ENCODE peak calls at places on chromosome 22, in four cellular contexts. B, V, R and X are unnamed samples.

GRCh38 chr22:23784215-23784732 is 2.5 kb upstream of the SMARCB1 start:
- DNase-seq in B (no peak), V (peak), R (no peak), X (no peak)

GRCh38 chr22:43378011-43378704 is 33.7 kb upstream of the MPPED1 start:
- DNase-seq in B (no peak), V (peak), R (peak), X (no peak)

GRCh38 chr22:30423296-30423958 is 2.1 kb upstream of the MTFP1 start:
- DNase-seq in B (no peak), V (no peak), R (no peak), X (peak)

GRCh38 chr22:20080445-20080775 is 369 bp downstream of the DGCR8 start:
- DNase-seq in B (peak), V (peak), R (no peak), X (peak)

GRCh38 chr22:27986937-27987336 is 67.9 kb upstream of the PITPNB start:
- DNase-seq in B (no peak), V (no peak), R (no peak), X (no peak)

GRCh38 chr22:42685941-42686666 is 34.6 kb downstream of the A4GALT start:
- DNase-seq in B (no peak), V (no peak), R (no peak), X (no peak)

GRCh38 chr22:22158207-22158816 is 86.3 kb upstream of the VPREB1 start:
- DNase-seq in B (peak), V (no peak), R (no peak), X (no peak)

GRCh38 chr22:17938484-17938924 is 85.9 kb downstream of the MICAL3 start:
- DNase-seq in B (no peak), V (peak), R (no peak), X (no peak)

GRCh38 chr22:22587577-22588188 is 28.6 kb upstream of the PRAME start:
- DNase-seq in B (no peak), V (no peak), R (no peak), X (no peak)

GRCh38 chr22:41564563-41564962 is 3.8 kb downstream of the CSDC2 start:
- DNase-seq in B (no peak), V (no peak), R (no peak), X (no peak)

GRCh38 chr22:39683639-39684038 is 113.1 kb downstream of the CACNA1I start:
- DNase-seq in B (no peak), V (no peak), R (no peak), X (no peak)

GRCh38 chr22:39686178-39686620 is 115.6 kb downstream of the CACNA1I start:
- DNase-seq in B (no peak), V (no peak), R (no peak), X (no peak)

GRCh38 chr22:39685336-39686177 is 115.0 kb downstream of the CACNA1I start:
- DNase-seq in B (no peak), V (no peak), R (no peak), X (no peak)

GRCh38 chr22:39682994-39683393 is 112.4 kb downstream of the CACNA1I start:
- DNase-seq in B (no peak), V (no peak), R (no peak), X (no peak)

DNA sequence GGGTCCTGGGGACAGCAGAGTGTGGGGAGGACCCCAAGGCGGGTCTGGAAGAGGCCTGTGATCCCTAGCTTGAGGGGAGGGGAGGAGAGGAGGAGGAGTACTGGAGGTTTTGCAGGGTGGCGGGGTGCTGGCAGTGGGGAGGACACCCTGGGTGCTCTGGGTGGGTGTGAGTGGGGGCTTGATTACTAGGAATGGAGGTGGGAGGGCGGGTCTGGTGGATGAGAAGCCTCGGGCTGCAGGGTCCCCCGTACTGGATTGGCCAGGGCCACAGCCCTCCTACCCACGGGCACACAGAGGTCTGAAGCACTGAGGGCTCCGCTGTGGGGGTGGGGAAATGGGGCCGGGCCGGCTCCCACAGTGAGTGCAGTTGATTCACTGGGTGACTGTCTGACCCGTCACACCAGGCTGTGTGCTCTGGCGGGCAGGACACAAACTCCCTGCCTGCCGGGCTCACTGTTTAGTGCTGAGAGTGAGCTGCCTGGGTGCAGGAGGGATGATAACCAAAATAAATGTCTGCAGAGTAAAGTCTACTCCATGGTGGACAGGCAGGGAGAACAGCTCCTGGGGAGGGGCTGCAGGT is 114.2 kb downstream of the CACNA1I start:
- DNase-seq in B (no peak), V (no peak), R (no peak), X (no peak)
- TF ChIP-seq MAX in B (no peak), V (no peak), R (no peak), X (no peak)

GRCh38 chr22:47558828-47559700 is 796.6 kb downstream of the TBC1D22A start:
- DNase-seq in B (no peak), V (no peak), R (no peak), X (no peak)
- TF ChIP-seq CBFB in B (no peak), V (no peak), R (no peak), X (no peak)

DNA sequence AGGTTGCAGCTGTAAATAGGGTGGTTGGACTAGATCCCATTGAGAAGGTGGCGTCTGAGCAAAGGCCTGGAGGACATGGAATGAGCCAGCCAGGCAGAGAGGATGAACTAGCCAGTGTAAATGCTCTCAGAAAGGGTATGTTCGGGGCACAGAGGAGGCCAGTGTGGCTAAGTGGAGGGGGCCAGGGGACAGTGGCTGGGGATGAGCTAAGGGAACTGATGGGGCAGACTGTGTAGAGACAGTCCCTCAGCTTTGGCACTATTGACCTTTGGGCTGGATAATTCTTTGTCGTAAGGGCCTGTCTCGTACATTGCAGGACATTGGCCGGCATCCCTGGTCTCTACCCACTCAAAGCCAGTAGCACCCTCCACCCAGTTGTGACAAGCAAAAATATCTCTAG is 43.7 kb upstream of the ISX start:
- DNase-seq in B (no peak), V (no peak), R (no peak), X (no peak)
- TF ChIP-seq ESRRA in B (no peak), V (no peak), R (no peak), X (no peak)

DNA sequence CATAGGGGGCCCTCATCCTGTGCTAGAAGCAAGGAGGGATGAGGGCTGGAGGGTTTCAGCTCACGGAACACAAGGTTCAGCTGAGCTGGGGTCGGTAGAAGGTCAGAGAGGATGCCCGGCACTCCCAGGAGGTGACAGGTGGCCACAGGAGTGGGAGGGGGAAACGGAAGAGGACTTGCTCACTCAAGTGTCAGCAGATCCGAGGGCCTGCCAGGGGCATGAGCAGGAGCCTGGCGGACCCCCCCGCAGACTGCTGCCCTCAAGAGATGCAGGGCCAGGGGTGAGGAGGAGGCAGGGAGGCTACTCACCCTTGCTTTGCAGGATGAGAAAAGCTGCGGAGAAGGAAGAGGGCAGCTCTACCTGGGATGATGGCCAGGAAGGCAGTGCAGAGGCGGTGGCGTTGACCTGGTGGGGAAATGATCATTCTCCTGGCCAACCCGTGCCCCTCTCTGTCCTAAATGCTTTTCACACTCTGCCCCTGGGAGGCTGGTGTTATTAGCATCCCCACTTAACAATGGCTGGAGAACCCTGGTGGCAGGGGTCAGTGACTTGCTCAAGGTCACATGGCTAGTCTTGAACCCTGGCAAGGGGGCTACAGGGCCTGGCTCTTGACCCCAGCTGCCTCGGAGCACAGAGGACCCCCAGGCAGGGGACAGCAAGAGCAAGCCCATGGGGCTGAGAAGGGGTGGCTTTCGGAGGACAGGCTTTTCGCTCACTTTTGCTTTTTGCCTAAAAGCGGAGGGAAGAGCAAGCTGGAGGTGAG is 30.1 kb upstream of the CSNK1E start:
- DNase-seq in B (no peak), V (no peak), R (no peak), X (no peak)
- TF ChIP-seq MAX in B (no peak), V (no peak), R (no peak), X (no peak)

GRCh38 chr22:44411226-44412135 is 86.6 kb downstream of the RTL6 start:
- DNase-seq in B (no peak), V (peak), R (no peak), X (no peak)
- TF ChIP-seq CBFB in B (no peak), V (no peak), R (no peak), X (no peak)